ENCODE peak calls at places on chromosomes 5 and 9, in six cellular contexts. F is tibial nerve, V is fibroblast of lung, H is lower leg skin, O is epithelial cell of esophagus, A is fibroblast of pulmonary artery. M is an unnamed sample.

GRCh38 chr9:90546200-90546599 is 96.4 kb downstream of the DIRAS2 start:
- DNase-seq in F (no peak), V (peak), H (no peak), O (peak), A (peak), M (peak)

GRCh38 chr5:120062515-120062917 is 401.6 kb upstream of the PRR16 start:
- DNase-seq in F (no peak), V (peak), H (no peak), O (peak), A (peak), M (no peak)

GRCh38 chr5:93730124-93730523 is 11.3 kb downstream of the POU5F2 start:
- DNase-seq in F (no peak), V (no peak), H (no peak), O (no peak), A (no peak), M (no peak)

GRCh38 chr9:89498845-89499480 is 1.1 kb upstream of the SEMA4D start:
- DNase-seq in F (no peak), V (no peak), H (peak), O (no peak), A (no peak), M (peak)

GRCh38 chr5:114744406-114744805 is 382.5 kb downstream of the KCNN2 start:
- DNase-seq in F (no peak), V (no peak), H (no peak), O (no peak), A (no peak), M (no peak)

GRCh38 chr5:1483064-1483463 is 37.8 kb upstream of the SLC6A3 start:
- DNase-seq in F (no peak), V (no peak), H (no peak), O (no peak), A (no peak), M (no peak)

GRCh38 chr9:4923580-4924544 is 61.2 kb upstream of the JAK2 start:
- DNase-seq in F (no peak), V (peak), H (no peak), O (peak), A (peak), M (peak)

GRCh38 chr9:94097788-94098413 is 13.6 kb downstream of the PTPDC1 start:
- DNase-seq in F (no peak), V (peak), H (no peak), O (peak), A (peak), M (no peak)

GRCh38 chr5:154756203-154756870 is 1.2 kb downstream of the LARP1 start:
- DNase-seq in F (no peak), V (no peak), H (peak), O (peak), A (no peak), M (peak)

GRCh38 chr5:72695659-72696058 is 120.8 kb upstream of the TNPO1 start:
- DNase-seq in F (no peak), V (no peak), H (no peak), O (no peak), A (no peak), M (no peak)

GRCh38 chr5:140588311-140589070 is 23.9 kb downstream of the SLC35A4 start:
- DNase-seq in F (no peak), V (peak), H (no peak), O (no peak), A (peak), M (no peak)

GRCh38 chr9:3014164-3014563 is 170.3 kb upstream of the PUM3 start:
- DNase-seq in F (no peak), V (no peak), H (no peak), O (no peak), A (no peak), M (no peak)

GRCh38 chr9:4666042-4666699 is at the start of gene SPATA6L:
- DNase-seq in F (no peak), V (peak), H (peak), O (peak), A (peak), M (peak)

GRCh38 chr9:97900103-97900737 is 22.1 kb downstream of the TRMO start:
- DNase-seq in F (no peak), V (peak), H (no peak), O (no peak), A (peak), M (no peak)

GRCh38 chr9:110443146-110443877 is 105.6 kb upstream of the TXNDC8 start:
- DNase-seq in F (no peak), V (peak), H (no peak), O (peak), A (peak), M (no peak)

GRCh38 chr9:98995059-98995665 is 51.5 kb downstream of the COL15A1 start:
- DNase-seq in F (no peak), V (no peak), H (peak), O (no peak), A (peak), M (no peak)

GRCh38 chr9:36132081-36132480 is 4.5 kb upstream of the GLIPR2 start:
- DNase-seq in F (no peak), V (peak), H (no peak), O (peak), A (peak), M (no peak)

GRCh38 chr9:130860458-130861316 is 25.6 kb downstream of the ABL1 start:
- DNase-seq in F (peak), V (peak), H (peak), O (peak), A (peak), M (peak)

GRCh38 chr9:112028242-112029221 is 131.9 kb downstream of the UGCG start:
- DNase-seq in F (no peak), V (no peak), H (no peak), O (no peak), A (no peak), M (no peak)

GRCh38 chr5:131950706-131951105 is 5.2 kb upstream of the MEIKIN start:
- DNase-seq in F (no peak), V (no peak), H (no peak), O (no peak), A (no peak), M (no peak)

GRCh38 chr5:160799160-160799559 is 52.9 kb downstream of the ATP10B start:
- DNase-seq in F (no peak), V (no peak), H (no peak), O (no peak), A (no peak), M (peak)

GRCh38 chr9:89179920-89180667 is 1.5 kb upstream of the SHC3 start:
- DNase-seq in F (peak), V (peak), H (peak), O (peak), A (peak), M (peak)

GRCh38 chr5:94849821-94850736 is 231.6 kb downstream of the SLF1 start:
- DNase-seq in F (no peak), V (peak), H (no peak), O (peak), A (peak), M (peak)

GRCh38 chr5:154709368-154710305 is 45.5 kb upstream of the LARP1 start:
- DNase-seq in F (no peak), V (no peak), H (no peak), O (no peak), A (no peak), M (no peak)

GRCh38 chr5:150377964-150378694 is 20.6 kb downstream of the TCOF1 start:
- DNase-seq in F (no peak), V (peak), H (no peak), O (peak), A (peak), M (no peak)

DNA sequence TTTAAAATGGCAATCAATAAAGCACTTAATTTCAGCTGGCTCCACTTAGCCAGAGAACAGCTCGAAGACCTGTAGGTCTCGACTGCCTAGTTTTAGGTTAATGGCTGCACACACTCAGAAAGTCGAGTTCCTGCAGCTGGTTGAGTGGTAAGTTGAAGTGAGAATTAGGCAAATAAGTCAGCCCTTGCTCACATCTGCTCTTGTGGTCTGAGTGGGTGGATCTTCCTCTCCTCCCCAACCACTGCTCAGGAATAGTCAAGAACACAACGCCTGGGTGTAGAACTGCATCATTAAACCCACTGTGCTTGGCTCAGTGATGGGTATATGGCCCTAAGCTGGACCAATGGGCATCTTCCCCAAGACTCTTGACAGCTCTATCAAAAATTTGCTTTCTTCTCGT is 20.9 kb upstream of the ADAM19 start:
- DNase-seq in F (no peak), V (peak), H (no peak), O (no peak), A (no peak), M (peak)
- H3K4me3 ChIP-seq in F (no peak), V (no peak), H (no peak), O (no peak), A (no peak), M (no peak)

GRCh38 chr5:141934099-141934844 is 10.6 kb downstream of the DELE1 start:
- DNase-seq in F (no peak), V (peak), H (no peak), O (no peak), A (no peak), M (no peak)
- TF ChIP-seq CTCF in F (no peak), V (no peak), H (no peak), O (no peak), A (no peak), M (no peak)

DNA sequence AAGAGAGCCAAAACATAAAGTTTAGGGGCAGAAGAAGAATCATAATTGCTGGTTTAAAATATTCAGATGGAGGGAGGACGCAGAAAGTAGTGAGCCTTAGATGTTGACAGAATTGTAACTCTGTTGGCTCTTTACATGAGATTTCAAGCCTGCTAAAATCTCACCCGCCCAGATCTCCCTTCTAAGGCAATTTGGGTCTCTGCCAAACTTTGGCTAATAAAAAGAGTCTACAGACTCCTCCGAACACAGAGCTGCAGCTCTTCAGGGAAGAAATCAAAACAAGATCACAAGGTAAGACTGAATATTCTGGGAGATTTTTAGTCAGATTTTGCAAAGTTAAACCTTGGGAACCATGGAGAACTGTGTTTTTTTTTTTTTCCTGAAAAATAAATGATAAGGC is at the start of gene IL33:
- DNase-seq in F (peak), V (peak), H (no peak), O (no peak), A (peak), M (no peak)
- H3K4me3 ChIP-seq in F (peak), V (no peak), H (no peak), O (no peak), A (peak), M (no peak)

GRCh38 chr5:32852535-32852934 is 141.4 kb downstream of the NPR3 start:
- DNase-seq in F (peak), V (peak), H (no peak), O (peak), A (peak), M (peak)
- TF ChIP-seq CTCF in F (peak), V (peak), H (no peak), O (no peak), A (peak), M (peak)

GRCh38 chr9:15307523-15307841 is 466 bp upstream of the TTC39B start:
- DNase-seq in F (no peak), V (no peak), H (no peak), O (no peak), A (no peak), M (no peak)
- H3K4me3 ChIP-seq in F (peak), V (peak), H (no peak), O (no peak), A (peak), M (peak)

DNA sequence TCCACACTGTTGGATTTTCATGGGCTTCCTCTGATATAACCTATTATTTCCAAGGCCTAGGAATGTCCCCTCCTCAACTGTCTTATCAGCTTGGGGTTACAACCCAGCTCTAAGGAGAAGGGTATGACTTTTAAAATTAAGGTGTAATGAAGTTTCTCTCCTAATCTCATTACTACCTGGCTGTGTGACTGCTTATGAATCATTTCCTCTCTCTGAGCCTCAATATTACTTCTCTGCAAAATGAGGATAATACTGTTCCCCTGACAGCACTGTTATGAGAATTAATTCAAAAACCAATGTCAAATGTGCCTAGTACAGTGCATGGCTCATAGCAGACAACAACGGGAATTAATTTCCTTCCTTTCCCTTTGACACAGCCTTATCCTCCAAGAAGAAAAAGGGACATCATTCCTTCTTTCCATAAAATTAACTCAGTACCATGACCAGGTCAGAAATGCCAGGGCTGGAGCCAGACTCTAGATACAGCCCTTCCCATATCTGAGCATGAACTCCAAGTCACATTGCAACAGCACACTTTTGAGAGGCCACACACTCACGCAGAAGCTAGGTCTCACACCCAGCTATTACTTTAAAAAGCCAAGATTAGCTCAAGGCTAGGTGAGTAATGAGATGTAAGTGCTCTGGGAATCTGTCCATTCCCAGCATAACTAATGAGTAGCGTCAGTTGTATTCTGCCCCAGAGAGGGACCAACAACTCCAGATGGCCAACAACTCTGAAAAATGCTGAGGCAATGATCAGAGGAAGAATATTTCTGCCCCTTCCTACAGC is 118.7 kb downstream of the NR6A1 start:
- DNase-seq in F (no peak), V (peak), H (no peak), O (peak), A (peak), M (no peak)
- TF ChIP-seq CTCF in F (no peak), V (no peak), H (no peak), O (no peak), A (no peak), M (no peak)

DNA sequence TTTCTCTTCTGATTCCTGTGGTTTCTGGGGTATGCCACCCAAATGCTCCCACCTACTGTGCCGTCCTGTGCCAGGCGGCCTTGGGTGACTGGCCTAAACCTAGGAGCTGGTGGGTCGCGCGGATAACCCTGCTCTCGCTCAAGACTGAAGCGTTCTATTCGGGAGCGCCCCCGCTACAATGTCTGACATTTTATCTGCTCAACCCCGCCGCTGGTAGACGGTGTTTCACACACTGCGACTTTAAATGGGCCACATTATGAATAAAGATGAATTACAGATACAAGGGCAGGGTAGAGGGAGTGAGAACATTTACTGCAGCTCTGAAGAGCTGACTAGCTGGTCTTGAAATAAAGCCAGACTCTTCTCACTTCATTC is 775 bp upstream of the PTCH1 start:
- DNase-seq in F (no peak), V (no peak), H (no peak), O (no peak), A (no peak), M (no peak)
- H3K4me3 ChIP-seq in F (peak), V (peak), H (no peak), O (no peak), A (peak), M (no peak)

GRCh38 chr9:23826120-23826629 is at the start of gene ELAVL2:
- DNase-seq in F (peak), V (peak), H (peak), O (peak), A (peak), M (no peak)
- TF ChIP-seq CTCF in F (no peak), V (no peak), H (no peak), O (peak), A (no peak), M (no peak)

GRCh38 chr9:116157436-116158138 is 4.0 kb downstream of the PAPPA start:
- DNase-seq in F (no peak), V (peak), H (no peak), O (no peak), A (peak), M (no peak)
- H3K4me3 ChIP-seq in F (peak), V (peak), H (no peak), O (no peak), A (peak), M (no peak)

M was measured in NB4.